ENCODE peak calls at places on chromosomes 3 and 15, in four cellular contexts. U, Z, K and B are unnamed samples.

GRCh38 chr3:189157232-189158007 is 14.4 kb upstream of the TPRG1 start:
- ATAC-seq in U (no peak), K (no peak), Z (no peak), B (peak)

GRCh38 chr3:39255503-39256325 is 24.1 kb downstream of the CX3CR1 start:
- ATAC-seq in U (no peak), K (no peak), Z (peak), B (peak)

GRCh38 chr3:129439381-129439816 is 349 bp downstream of the MBD4 start:
- ATAC-seq in K (peak), U (peak), Z (no peak), B (peak)

GRCh38 chr15:94840794-94841587 is 609.6 kb downstream of the MCTP2 start:
- ATAC-seq in U (no peak), Z (no peak), K (no peak), B (no peak)

GRCh38 chr3:72290859-72291641 is 506.1 kb upstream of the PROK2 start:
- ATAC-seq in Z (no peak), U (no peak), K (no peak), B (no peak)

GRCh38 chr3:172634948-172635347 is 75.9 kb downstream of the NCEH1 start:
- ATAC-seq in K (no peak), Z (no peak), U (no peak), B (no peak)

GRCh38 chr3:23709987-23710386 is 95.8 kb upstream of the UBE2E1 start:
- ATAC-seq in K (no peak), Z (no peak), U (no peak), B (no peak)

GRCh38 chr15:83694538-83694937 is 40.6 kb downstream of the ADAMTSL3 start:
- ATAC-seq in K (no peak), Z (no peak), U (no peak), B (no peak)

GRCh38 chr3:195455789-195456188 is 13.0 kb upstream of the ACAP2 start:
- ATAC-seq in U (no peak), Z (peak), K (no peak), B (no peak)